ENCODE peak calls at places on chromosomes 1 and 21, in five cellular contexts. K, Q, J, D and P are unnamed samples.
A peak's percentile ranks its signal among the peaks of the same experiment; 100 is the strongest.

GRCh38 chr1:88985033-88985432 is 7.4 kb downstream of the KYAT3 start:
- DNase-seq in K (peak; percentile 81), Q (no peak), J (peak; percentile 92), D (no peak), P (no peak)

GRCh38 chr1:201088901-201089525 is 23.2 kb downstream of the CACNA1S start:
- DNase-seq in K (no peak), Q (no peak), J (no peak), D (no peak), P (no peak)

GRCh38 chr1:167689569-167689925 is 32.2 kb upstream of the MPZL1 start:
- DNase-seq in K (no peak), Q (no peak), J (no peak), D (no peak), P (no peak)

GRCh38 chr1:47690341-47691244 is 252.7 kb downstream of the FOXD2 start:
- DNase-seq in K (no peak), Q (no peak), J (no peak), D (no peak), P (no peak)

GRCh38 chr21:32378956-32379355 is 13.9 kb downstream of the URB1 start:
- DNase-seq in K (no peak), Q (no peak), J (no peak), D (no peak), P (no peak)

GRCh38 chr1:33367488-33368405 is 46.8 kb upstream of the A3GALT2 start:
- DNase-seq in K (peak; percentile 78), Q (peak; percentile 89), J (peak; percentile 59), D (peak; percentile 85), P (peak; percentile 57)

GRCh38 chr1:9822897-9823692 is 670 bp downstream of the CLSTN1 start:
- DNase-seq in K (peak; percentile 19), Q (peak; percentile 22), J (peak; percentile 26), D (peak; percentile 8), P (no peak)

GRCh38 chr1:4786061-4786460 is 131.7 kb downstream of the AJAP1 start:
- DNase-seq in K (no peak), Q (no peak), J (no peak), D (no peak), P (no peak)

GRCh38 chr21:36851121-36851520 is 115.3 kb downstream of the HLCS start:
- DNase-seq in K (no peak), Q (no peak), J (no peak), D (no peak), P (no peak)

GRCh38 chr1:202565890-202566289 is 144.4 kb downstream of the SYT2 start:
- DNase-seq in K (no peak), Q (no peak), J (no peak), D (no peak), P (no peak)